ENCODE peak calls at places on chromosomes 12 and 14, in four cellular contexts. K is left ventricle myocardium inferior, I is adrenal gland, T is foreskin keratinocyte. H is an unnamed sample. For H3K4me1, the result is how much of the 10 kb centered on the place peaks cover.

GRCh38 chr12:25463521-25463920 is 89.6 kb downstream of the LMNTD1 start:
- DNase-seq in T (no peak), I (no peak), K (no peak), H (no peak)

GRCh38 chr12:106645074-106645421 is 62.2 kb downstream of the RFX4 start:
- DNase-seq in K (peak), T (no peak), I (no peak), H (no peak)

GRCh38 chr12:91043408-91043807 is 14.4 kb downstream of the KERA start:
- DNase-seq in K (no peak), T (no peak), I (no peak), H (no peak)

GRCh38 chr14:70905316-70905715 is 1.9 kb upstream of the PCNX1 start:
- DNase-seq in T (no peak), I (peak), K (peak), H (no peak)

GRCh38 chr14:99548871-99549270 is 55.1 kb downstream of the CCDC85C start:
- DNase-seq in I (peak), K (no peak), T (no peak), H (no peak)

GRCh38 chr12:99605-100004 is 33.0 kb downstream of the IQSEC3 start:
- DNase-seq in T (no peak), K (no peak), I (no peak), H (no peak)

GRCh38 chr14:42407153-42407552 is 800.5 kb downstream of the LRFN5 start:
- DNase-seq in T (no peak), K (no peak), I (no peak), H (no peak)

GRCh38 chr14:79639638-79640037 is 571.7 kb downstream of the DIO2 start:
- DNase-seq in T (no peak), I (no peak), K (no peak), H (no peak)

GRCh38 chr12:509494-509893 is 49.8 kb downstream of the B4GALNT3 start:
- DNase-seq in I (no peak), K (no peak), T (peak), H (no peak)

GRCh38 chr12:127779301-127780045 is 487.5 kb upstream of the TMEM132C start:
- DNase-seq in I (no peak), T (no peak), K (no peak), H (no peak)

GRCh38 chr14:101027966-101028365 is 124.4 kb upstream of the RTL1 start:
- DNase-seq in I (no peak), T (no peak), K (no peak), H (no peak)

GRCh38 chr14:92986254-92987147 is 63.6 kb downstream of the CHGA start:
- DNase-seq in K (no peak), T (peak), I (peak), H (no peak)

GRCh38 chr12:96376865-96377264 is 23.4 kb downstream of the CDK17 start:
- DNase-seq in K (no peak), T (no peak), I (no peak), H (no peak)
- H3K4me1 ChIP-seq in K (half or more), T (under half), I (under half), H (under half)

DNA sequence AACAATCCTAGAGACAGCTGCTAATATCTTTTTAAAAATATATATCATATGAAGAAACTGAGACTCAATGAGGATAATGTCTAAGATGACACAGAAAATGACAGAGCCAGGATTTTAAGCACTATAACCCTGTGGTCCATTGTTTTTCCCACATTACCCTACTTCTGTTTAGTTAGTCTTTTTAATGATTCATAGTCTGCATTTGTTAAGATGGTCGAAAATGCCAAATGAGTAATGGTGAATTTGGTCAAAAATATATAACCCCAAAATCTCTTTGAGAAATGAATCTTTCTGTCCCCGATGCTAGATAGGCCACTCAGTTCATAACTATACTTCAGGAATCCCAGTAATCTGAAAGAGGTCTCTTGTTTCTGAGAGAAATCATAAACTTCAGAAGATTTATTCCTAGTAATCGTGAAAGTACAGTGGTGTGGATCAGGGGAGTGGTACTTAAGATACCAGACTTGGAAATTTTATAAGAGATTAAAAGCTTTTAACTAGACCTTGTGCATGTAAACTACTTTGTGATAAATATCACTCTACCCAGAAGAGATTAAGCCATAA is 10.8 kb downstream of the RTRAF start:
- DNase-seq in I (no peak), T (no peak), K (no peak), H (no peak)
- H3K4me1 ChIP-seq in I (under half), T (under half), K (half or more), H (under half)

GRCh38 chr12:67274186-67274585 is 5.0 kb downstream of the CAND1 start:
- DNase-seq in K (no peak), T (no peak), I (no peak), H (no peak)

GRCh38 chr12:67270622-67271021 is 1.5 kb downstream of the CAND1 start:
- DNase-seq in I (no peak), T (no peak), K (no peak), H (no peak)

GRCh38 chr12:67269632-67270578 is 747 bp downstream of the CAND1 start:
- DNase-seq in T (peak), K (peak), I (peak), H (peak)

GRCh38 chr12:67268896-67269631 is at the start of gene CAND1:
- DNase-seq in I (peak), K (peak), T (peak), H (peak)

GRCh38 chr12:67271976-67272375 is 2.8 kb downstream of the CAND1 start:
- DNase-seq in T (no peak), I (no peak), K (no peak), H (no peak)
- H3K4me1 ChIP-seq in T (under half), I (under half), K (half or more), H (under half)

DNA sequence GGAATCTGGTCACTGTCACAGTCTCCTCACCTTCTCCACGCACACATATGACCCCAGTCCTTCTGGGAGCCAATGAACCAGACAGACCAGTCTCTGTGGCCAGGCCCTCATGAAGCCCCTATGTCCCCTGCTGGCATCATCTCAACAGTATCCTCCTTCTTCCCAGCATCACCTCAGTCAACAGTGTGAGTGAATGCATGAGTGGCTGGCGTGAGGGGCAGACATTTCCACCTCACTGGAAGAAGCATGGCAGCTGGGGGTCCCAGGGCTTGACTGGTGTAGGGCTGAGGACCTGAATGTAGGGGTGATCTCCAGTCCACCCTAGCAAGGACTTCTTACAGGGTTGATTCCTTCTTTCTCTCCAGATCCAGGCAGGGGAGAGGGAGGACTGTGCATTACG is 1.8 kb downstream of the MAP3K12 start:
- DNase-seq in I (no peak), K (no peak), T (no peak), H (no peak)
- H3K4me1 ChIP-seq in I (under half), K (half or more), T (under half), H (under half)

DNA sequence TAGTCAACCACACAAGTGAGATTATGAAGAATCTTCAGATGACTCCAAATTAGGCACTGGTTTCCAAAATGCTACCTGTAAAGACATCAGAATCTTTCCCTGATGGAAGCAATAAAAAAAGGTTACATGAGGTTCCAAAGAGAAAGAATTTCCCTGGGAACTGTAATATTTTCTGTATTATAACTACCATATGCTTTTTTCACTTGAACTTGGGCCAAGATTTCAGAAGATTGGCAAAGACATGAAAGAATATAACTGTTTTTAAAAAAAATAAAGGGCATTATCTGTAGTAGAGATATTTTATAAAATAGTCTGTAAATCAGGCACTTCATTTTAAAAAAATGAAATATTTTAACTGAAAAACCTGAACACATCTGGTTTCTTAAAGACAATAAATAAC is 12.9 kb downstream of the HECTD1 start:
- DNase-seq in I (no peak), T (no peak), K (no peak), H (no peak)
- H3K4me1 ChIP-seq in I (half or more), T (under half), K (half or more), H (under half)

GRCh38 chr12:104462325-104462724 is 5.6 kb downstream of the CHST11 start:
- DNase-seq in T (no peak), K (no peak), I (no peak), H (no peak)

GRCh38 chr12:104464899-104465298 is 8.2 kb downstream of the CHST11 start:
- DNase-seq in K (no peak), I (no peak), T (no peak), H (no peak)

GRCh38 chr12:104465379-104465778 is 8.6 kb downstream of the CHST11 start:
- DNase-seq in I (no peak), K (no peak), T (no peak), H (no peak)

GRCh38 chr12:104462931-104463339 is 6.2 kb downstream of the CHST11 start:
- DNase-seq in T (no peak), I (no peak), K (no peak), H (no peak)

DNA sequence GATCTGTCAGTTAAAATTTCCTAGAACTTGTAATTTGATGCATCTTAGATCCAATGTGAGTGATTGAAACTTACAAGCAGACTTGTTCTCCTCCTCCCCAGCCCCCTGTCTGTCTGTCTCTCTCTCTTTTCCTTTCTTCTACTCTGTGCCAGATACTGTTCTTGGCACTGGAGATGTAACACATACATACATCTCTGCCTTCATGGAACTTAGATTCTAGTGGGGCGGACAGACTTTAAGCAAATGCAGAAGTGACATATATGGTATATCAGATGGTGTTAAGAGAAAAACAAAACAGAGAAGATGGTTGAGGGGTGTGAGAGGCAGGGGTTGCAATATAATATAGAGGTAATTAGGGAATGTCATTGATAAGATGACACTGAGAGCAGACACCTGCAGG is 6.6 kb downstream of the CHST11 start:
- DNase-seq in K (no peak), I (no peak), T (no peak), H (no peak)
- H3K4me1 ChIP-seq in K (half or more), I (under half), T (under half), H (under half)

DNA sequence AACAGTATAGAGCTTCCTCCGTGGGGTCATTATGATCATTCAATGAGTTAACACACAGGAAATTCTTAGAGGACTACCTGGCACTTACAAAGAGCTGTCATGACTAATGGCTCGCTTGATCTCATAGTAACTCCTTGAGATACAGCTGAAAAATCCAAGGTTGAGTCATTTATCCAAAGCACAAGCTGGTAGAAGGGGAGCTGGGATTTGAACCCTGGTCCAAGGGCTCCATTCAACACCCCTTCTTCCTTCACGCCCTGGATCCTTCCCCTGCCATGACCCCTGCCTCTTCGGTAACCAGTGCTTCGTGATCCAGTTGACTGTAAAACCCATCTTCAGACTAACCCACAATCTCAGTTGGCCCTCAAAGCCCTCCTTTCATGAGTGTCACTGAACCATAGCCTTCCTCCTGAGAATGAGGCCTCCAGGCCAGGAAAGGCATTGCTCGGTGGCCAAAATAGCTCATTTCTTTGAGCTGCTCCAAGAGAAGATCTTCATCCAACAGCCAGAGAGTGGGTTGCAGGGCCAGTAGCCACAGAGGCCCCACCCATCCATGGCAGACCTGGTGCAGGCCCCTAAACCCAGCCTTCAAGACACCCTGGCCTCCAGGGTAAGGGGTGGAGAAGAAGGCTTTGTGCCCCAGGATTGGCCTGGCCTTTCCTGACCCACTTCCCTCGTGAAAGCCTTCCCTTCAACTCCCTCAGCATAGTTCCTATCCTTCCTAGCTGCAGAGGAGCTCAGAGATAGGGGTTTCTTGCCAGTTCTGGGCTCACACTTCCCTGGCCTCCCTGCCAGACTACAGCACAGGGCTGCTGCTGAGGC is 7.7 kb downstream of the ZFP36L1 start:
- DNase-seq in T (peak), K (no peak), I (peak), H (no peak)
- H3K4me1 ChIP-seq in T (under half), K (half or more), I (under half), H (under half)

GRCh38 chr12:6769003-6769389 is 2.8 kb downstream of the PTMS start:
- DNase-seq in I (no peak), K (peak), T (no peak), H (peak)

GRCh38 chr12:6769681-6770080 is 2.6 kb upstream of the LAG3 start:
- DNase-seq in I (no peak), T (no peak), K (no peak), H (no peak)

GRCh38 chr12:6770600-6770999 is 1.7 kb upstream of the LAG3 start:
- DNase-seq in K (no peak), T (no peak), I (no peak), H (no peak)

GRCh38 chr12:6771091-6771495 is 1.2 kb upstream of the LAG3 start:
- DNase-seq in T (no peak), I (peak), K (no peak), H (no peak)

GRCh38 chr12:6770094-6770493 is 2.2 kb upstream of the LAG3 start:
- DNase-seq in I (no peak), T (no peak), K (no peak), H (no peak)
- H3K4me1 ChIP-seq in I (under half), T (under half), K (half or more), H (under half)

DNA sequence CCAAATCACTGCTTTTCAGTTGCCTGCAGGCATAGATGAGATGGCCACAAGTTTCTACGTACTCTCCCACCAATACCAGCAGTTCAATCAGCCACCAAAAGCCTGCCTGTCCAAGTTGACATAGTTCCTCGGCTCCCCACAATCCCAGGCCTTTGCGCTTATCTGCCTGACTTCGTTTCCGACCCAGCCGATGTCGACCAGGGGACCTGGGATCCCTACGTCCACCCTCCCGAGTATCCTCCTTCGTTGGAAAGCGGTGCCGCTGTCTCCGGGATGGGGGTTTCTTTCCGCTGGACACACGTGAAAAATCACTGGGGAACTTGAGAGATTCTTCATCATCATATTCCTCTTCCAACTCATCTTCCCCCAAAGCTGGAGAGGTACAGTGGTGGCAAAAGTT is 1.6 kb downstream of the DNAJC14 start:
- DNase-seq in I (no peak), K (no peak), T (no peak), H (no peak)
- H3K4me1 ChIP-seq in I (under half), K (half or more), T (under half), H (under half)

H was measured in NT2/D1.